ENCODE peak calls at places on chromosomes 4 and X, in four cellular contexts. A is uterus, P is sigmoid colon, R is body of pancreas. N is an unnamed sample.

GRCh38 chr4:4368821-4369580 is 17.9 kb upstream of the NSG1 start:
- DNase-seq in A (no peak), P (no peak), R (no peak), N (no peak)

GRCh38 chrX:115894087-115894486 is 276.5 kb upstream of the AGTR2 start:
- DNase-seq in A (no peak), P (no peak), R (no peak), N (peak)

GRCh38 chr4:188428935-188429334 is 289.7 kb downstream of the TRIML1 start:
- DNase-seq in A (no peak), P (no peak), R (peak), N (no peak)

GRCh38 chr4:83112678-83113428 is 1.7 kb downstream of the PLAC8 start:
- DNase-seq in A (no peak), P (no peak), R (no peak), N (peak)

GRCh38 chr4:79298484-79298883 is 27.4 kb downstream of the NAA11 start:
- DNase-seq in A (no peak), P (peak), R (no peak), N (no peak)

GRCh38 chrX:148609766-148610698 is 109.6 kb downstream of the AFF2 start:
- DNase-seq in A (no peak), P (no peak), R (no peak), N (no peak)

GRCh38 chrX:72105436-72105835 is 26.3 kb downstream of the RTL5 start:
- DNase-seq in A (no peak), P (no peak), R (no peak), N (no peak)

GRCh38 chr4:124980276-124980752 is 267.8 kb upstream of the ANKRD50 start:
- DNase-seq in A (no peak), P (no peak), R (no peak), N (no peak)

GRCh38 chrX:40098264-40099045 is 697 bp upstream of the BCOR start:
- DNase-seq in A (peak), P (no peak), R (peak), N (no peak)

GRCh38 chr4:6855692-6856297 is 53.8 kb upstream of the TBC1D14 start:
- DNase-seq in A (no peak), P (no peak), R (no peak), N (no peak)

GRCh38 chr4:6858997-6859396 is 50.6 kb upstream of the TBC1D14 start:
- DNase-seq in A (no peak), P (no peak), R (no peak), N (no peak)

GRCh38 chr4:6856391-6856790 is 53.2 kb upstream of the TBC1D14 start:
- DNase-seq in A (no peak), P (no peak), R (no peak), N (no peak)

GRCh38 chr4:6859543-6859942 is 50.1 kb upstream of the TBC1D14 start:
- DNase-seq in A (no peak), P (no peak), R (no peak), N (no peak)

GRCh38 chr4:6857009-6857882 is 52.4 kb upstream of the TBC1D14 start:
- DNase-seq in A (no peak), P (no peak), R (no peak), N (no peak)
- TF ChIP-seq POLR2A in A (no peak), P (no peak), R (no peak), N (no peak)

GRCh38 chr4:105179539-105180401 is 33.1 kb downstream of the TET2 start:
- DNase-seq in A (no peak), P (no peak), R (no peak), N (no peak)
- TF ChIP-seq POLR2A in A (no peak), P (no peak), R (no peak), N (no peak)

GRCh38 chr4:134695433-134695832 is 493.8 kb upstream of the PABPC4L start:
- DNase-seq in A (no peak), P (no peak), R (no peak), N (no peak)
- TF ChIP-seq POLR2A in A (no peak), P (no peak), R (no peak), N (no peak)

GRCh38 chrX:319579-320125 is 1.1 kb upstream of the GTPBP6 start:
- DNase-seq in A (no peak), P (no peak), R (no peak), N (no peak)

GRCh38 chrX:318739-319578 is at the start of gene GTPBP6:
- DNase-seq in A (peak), P (peak), R (peak), N (peak)

GRCh38 chrX:317424-318067 is 1.1 kb downstream of the GTPBP6 start:
- DNase-seq in A (no peak), P (no peak), R (no peak), N (no peak)

GRCh38 chrX:316351-317325 is 2.0 kb downstream of the GTPBP6 start:
- DNase-seq in A (no peak), P (peak), R (no peak), N (no peak)

GRCh38 chrX:318068-318738 is 393 bp downstream of the GTPBP6 start:
- DNase-seq in A (peak), P (peak), R (peak), N (peak)
- TF ChIP-seq POLR2A in A (peak), P (peak), R (no peak), N (no peak)

GRCh38 chrX:63354484-63354883 is 3.4 kb upstream of the SPIN4 start:
- DNase-seq in A (no peak), P (no peak), R (no peak), N (no peak)
- TF ChIP-seq POLR2A in A (no peak), P (no peak), R (no peak), N (no peak)

DNA sequence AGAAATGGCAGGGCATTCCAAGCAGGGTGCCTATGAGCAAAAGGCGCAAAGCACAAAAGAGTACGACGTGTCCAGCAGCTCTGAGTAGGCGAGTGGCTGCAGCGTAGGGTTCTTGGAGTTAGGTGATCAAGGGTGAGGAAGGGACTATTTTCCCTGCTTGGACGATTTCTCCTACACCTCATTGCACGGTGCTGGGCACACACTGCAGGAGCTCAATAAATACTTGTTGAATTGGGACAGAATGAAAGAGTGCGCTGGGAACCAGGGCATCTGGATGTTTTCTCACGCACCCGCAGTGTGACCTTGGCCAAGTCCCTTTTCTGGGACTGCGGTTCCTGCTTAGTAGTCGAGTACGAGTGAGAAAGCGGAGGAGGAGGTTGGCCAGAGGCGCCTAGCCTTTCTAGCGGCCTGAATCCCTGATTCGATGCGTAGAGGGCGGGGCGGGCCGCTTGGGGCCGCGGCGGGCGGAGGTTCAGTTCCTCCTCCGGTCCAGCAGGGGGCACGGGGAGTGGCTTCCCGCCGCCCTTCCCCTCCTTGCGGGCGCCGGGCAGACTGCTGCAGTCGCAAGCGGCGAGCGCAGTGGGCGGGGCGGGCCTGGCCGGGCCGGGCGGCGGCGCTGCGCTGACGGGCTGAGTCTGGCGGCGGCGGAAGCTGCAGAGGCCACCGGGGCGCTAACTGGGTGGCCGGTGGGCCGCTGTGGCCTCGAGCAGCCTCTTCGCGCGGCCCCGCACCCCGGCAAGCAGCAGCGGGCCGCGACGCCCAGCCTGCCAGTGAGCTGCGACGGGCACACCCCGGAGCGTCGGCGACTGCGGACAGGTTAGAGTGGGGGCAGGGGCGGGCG is at the start of gene FAM199X:
- DNase-seq in A (peak), P (peak), R (peak), N (peak)
- TF ChIP-seq POLR2A in A (peak), P (no peak), R (peak), N (peak)

DNA sequence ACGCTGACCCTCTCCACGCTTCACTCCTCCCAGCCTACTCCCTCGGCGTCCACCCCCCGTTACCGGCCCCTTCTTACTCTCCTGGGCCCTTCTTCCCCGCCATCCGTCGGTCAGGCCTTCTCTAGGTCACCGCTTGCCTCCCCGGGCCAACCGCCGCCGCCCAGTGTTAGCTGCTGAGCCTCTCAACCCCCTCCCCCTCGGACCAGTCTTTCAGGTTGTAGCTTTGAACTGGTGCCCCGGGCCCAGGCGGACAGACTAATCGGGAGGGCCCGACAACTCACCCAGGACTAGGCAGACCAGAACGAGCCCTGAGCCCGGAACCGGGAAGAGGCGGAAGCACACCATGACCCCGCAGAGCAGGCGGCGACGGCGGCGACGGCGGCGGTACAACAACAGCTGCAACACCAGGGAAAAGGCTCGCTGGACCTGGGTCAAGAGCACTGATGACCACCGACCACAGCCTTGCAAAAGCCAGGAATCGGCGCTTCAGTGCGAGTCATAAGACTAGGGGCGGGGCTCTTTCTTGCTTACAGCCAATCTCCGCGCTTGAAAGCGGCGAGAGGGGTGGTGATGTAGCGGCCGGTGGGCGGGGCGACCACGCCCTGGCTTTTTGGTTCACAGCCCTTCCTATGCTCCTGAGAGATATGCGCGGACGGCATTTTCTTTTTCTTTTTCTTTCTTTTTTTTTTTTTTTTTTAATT is at the start of gene LAMP2:
- DNase-seq in A (peak), P (peak), R (peak), N (peak)
- TF ChIP-seq POLR2A in A (peak), P (peak), R (peak), N (peak)

GRCh38 chr4:2417765-2418651 is at the start of gene ZFYVE28:
- DNase-seq in A (no peak), P (no peak), R (peak), N (no peak)
- TF ChIP-seq POLR2A in A (peak), P (no peak), R (no peak), N (no peak)

GRCh38 chr4:110622841-110623709 is at the start of gene PITX2:
- DNase-seq in A (peak), P (peak), R (peak), N (no peak)
- TF ChIP-seq POLR2A in A (no peak), P (no peak), R (no peak), N (no peak)

GRCh38 chr4:153638999-153639398 is 45.1 kb upstream of the TLR2 start:
- DNase-seq in A (no peak), P (no peak), R (no peak), N (no peak)

GRCh38 chr4:153638011-153638410 is 46.1 kb upstream of the TLR2 start:
- DNase-seq in A (no peak), P (no peak), R (no peak), N (no peak)

GRCh38 chr4:153634737-153635353 is 49.2 kb upstream of the TLR2 start:
- DNase-seq in A (no peak), P (no peak), R (no peak), N (no peak)

GRCh38 chr4:153639556-153640475 is 44.3 kb upstream of the TLR2 start:
- DNase-seq in A (no peak), P (no peak), R (peak), N (no peak)

DNA sequence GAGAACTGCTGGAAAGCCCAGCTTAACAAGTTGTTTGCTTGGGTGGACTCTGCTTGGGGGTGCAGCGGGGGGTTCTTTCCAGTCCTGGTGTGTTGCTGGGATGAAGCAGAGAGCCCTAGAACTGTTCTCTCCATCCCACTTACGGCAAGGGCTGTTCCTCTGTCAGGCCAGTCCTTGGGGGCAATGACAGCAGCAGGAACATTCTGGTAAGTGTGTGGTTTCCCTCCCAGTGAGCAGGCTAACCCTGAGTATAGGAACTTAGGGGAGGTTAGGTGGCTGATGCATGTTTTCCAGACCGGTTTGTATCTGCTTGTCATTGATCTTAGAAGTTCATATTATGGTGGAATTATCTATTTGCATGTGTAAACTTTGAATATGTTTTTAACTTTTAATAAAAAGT is 46.9 kb upstream of the TLR2 start:
- DNase-seq in A (no peak), P (no peak), R (no peak), N (no peak)
- TF ChIP-seq POLR2A in A (no peak), P (no peak), R (no peak), N (no peak)